ENCODE peak calls at places on chromosomes 11 and 22, in seven cellular contexts. J, G, E, A, U, W and Z are unnamed samples.
A peak's percentile ranks its signal among the peaks of the same experiment; 100 is the strongest.

GRCh38 chr11:57792060-57792541 is 30.5 kb downstream of the CTNND1 start:
- DNase-seq in U (peak; percentile 71), A (peak; percentile 80), G (no peak), E (no peak), W (peak; percentile 68), J (no peak), Z (peak; percentile 92)

GRCh38 chr22:45587638-45588481 is 83.8 kb upstream of the ATXN10 start:
- DNase-seq in J (peak; percentile 40), U (no peak), E (no peak), G (no peak), W (no peak), A (no peak), Z (no peak)

GRCh38 chr11:84163115-84163514 is 876.9 kb upstream of the CCDC90B start:
- DNase-seq in U (no peak), E (no peak), A (no peak), W (no peak), G (no peak), J (no peak), Z (no peak)

GRCh38 chr11:111465400-111465799 is 46.8 kb downstream of the BTG4 start:
- DNase-seq in J (no peak), A (no peak), U (no peak), G (no peak), W (no peak), E (no peak), Z (no peak)

GRCh38 chr11:57316017-57316416 is 8.7 kb downstream of the TNKS1BP1 start:
- DNase-seq in A (no peak), J (no peak), E (peak; percentile 47), U (no peak), G (no peak), W (no peak), Z (no peak)

GRCh38 chr11:59199546-59200420 is 12.9 kb downstream of the MPEG1 start:
- DNase-seq in G (no peak), E (no peak), J (no peak), W (no peak), U (no peak), A (no peak), Z (no peak)

GRCh38 chr11:95512682-95513081 is 276.9 kb downstream of the FAM76B start:
- DNase-seq in A (peak; percentile 89), E (peak; percentile 27), J (peak; percentile 77), G (peak; percentile 63), U (peak; percentile 69), W (no peak), Z (peak; percentile 90)

GRCh38 chr11:116851631-116852030 is 14.2 kb upstream of the APOA1 start:
- DNase-seq in U (no peak), W (no peak), A (no peak), J (no peak), G (no peak), E (no peak), Z (no peak)

GRCh38 chr11:12853325-12853651 is 155.8 kb upstream of the RASSF10 start:
- DNase-seq in E (no peak), G (no peak), U (no peak), J (no peak), A (no peak), W (no peak), Z (no peak)

GRCh38 chr11:12854297-12854661 is 154.8 kb upstream of the RASSF10 start:
- DNase-seq in G (no peak), E (no peak), W (no peak), J (no peak), A (no peak), U (no peak), Z (no peak)

GRCh38 chr11:12856338-12856737 is 152.8 kb upstream of the RASSF10 start:
- DNase-seq in U (no peak), G (no peak), E (no peak), W (no peak), A (no peak), J (no peak), Z (no peak)

GRCh38 chr11:12854829-12855228 is 154.3 kb upstream of the RASSF10 start:
- DNase-seq in A (no peak), E (no peak), J (peak; percentile 57), U (no peak), W (no peak), G (no peak), Z (no peak)

DNA sequence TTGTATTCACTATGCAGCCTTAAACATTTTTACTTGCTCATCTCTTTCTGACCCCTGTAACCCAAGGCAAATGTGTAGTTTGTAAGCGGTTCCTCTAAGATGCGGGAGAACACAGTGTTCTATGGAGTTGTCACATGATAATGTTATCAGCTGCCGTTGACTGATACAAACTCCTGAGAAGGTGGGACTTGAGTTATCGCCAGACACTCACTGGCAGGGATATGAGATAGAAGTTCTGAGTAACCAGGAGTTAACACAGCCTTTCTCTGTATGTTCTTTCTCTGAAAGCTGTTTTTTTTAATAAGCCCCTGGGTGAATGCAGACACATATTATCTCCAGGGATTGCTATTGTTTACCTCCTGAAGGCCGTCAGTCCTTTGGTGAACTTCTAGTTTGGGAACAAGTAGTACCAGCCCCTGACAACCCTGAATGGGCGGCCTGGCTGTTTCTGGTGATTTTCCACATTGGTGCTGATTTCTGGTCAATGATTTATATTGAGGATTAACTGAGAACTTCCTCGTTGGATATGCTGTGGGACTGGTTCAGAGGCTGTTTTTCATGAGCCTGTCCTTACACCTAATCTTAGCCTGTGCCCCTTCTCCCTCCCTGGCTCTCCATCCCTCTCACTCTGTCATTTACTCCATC is 155.3 kb upstream of the RASSF10 start:
- DNase-seq in U (peak; percentile 41), J (peak; percentile 29), W (peak; percentile 71), E (peak; percentile 74), G (no peak), A (no peak), Z (no peak)
- TF ChIP-seq EP300 in U (peak; percentile 60), J (no peak), W (peak; percentile 61), E (peak; percentile 95), G (no peak), A (no peak), Z (no peak)

GRCh38 chr22:22893891-22894739 is 6.5 kb downstream of the IGLL5 start:
- DNase-seq in W (no peak), U (no peak), G (no peak), E (peak; percentile 65), J (no peak), A (peak; percentile 47), Z (no peak)

GRCh38 chr22:22893077-22893805 is 5.6 kb downstream of the IGLL5 start:
- DNase-seq in J (no peak), W (no peak), U (no peak), G (no peak), E (peak; percentile 70), A (peak; percentile 24), Z (no peak)

GRCh38 chr22:22896601-22897000 is 9.0 kb downstream of the IGLL5 start:
- DNase-seq in A (peak; percentile 18), W (no peak), E (peak; percentile 58), G (no peak), U (no peak), J (no peak), Z (no peak)

GRCh38 chr22:22895776-22896445 is 8.3 kb downstream of the IGLL5 start:
- DNase-seq in E (peak; percentile 57), W (no peak), U (no peak), G (no peak), A (peak; percentile 36), J (no peak), Z (no peak)

DNA sequence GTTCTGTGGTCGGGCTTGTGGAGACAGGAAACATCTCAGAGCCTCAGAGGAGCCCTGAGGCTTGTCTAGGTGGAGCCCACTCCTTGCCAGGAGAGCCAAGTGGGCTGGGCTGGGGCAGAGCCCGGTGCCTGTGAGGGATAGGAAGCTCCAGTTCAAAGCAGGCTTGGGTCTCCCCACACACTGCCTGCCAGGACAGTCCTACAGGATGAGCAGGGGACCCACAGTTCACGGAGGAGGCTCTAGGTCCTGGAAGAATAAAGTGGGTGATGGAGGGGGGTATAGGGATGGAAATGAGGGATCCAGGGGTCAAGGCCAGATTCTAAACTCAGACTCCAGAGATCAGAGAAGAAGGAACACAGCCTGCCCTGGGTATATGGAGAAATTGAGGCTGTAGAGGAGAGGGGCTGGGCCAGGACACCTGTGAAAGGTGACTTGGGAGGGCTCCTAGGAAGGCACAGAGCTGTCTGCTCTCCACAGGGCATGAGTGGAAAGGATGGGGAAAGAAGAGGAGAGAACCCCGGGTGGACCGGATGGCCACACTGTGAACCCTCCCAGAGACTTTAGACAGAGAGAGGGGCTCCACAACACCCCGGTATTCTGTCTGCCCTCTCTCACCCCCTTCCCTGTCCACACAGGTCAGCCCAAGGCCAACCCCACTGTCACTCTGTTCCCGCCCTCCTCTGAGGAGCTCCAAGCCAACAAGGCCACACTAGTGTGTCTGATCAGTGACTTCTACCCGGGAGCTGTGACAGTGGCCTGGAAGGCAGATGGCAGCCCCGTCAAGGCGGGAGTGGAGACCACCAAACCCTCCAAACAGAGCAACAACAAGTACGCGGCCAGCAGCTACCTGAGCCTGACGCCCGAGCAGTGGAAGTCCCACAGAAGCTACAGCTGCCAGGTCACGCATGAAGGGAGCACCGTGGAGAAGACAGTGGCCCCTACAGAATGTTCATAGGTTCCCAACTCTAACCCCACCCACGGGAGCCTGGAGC is 7.4 kb downstream of the IGLL5 start:
- DNase-seq in A (peak; percentile 28), E (peak; percentile 56), G (no peak), W (no peak), J (no peak), U (no peak), Z (no peak)
- H3K4me3 ChIP-seq in A (no peak overlapping the region), E (no peak overlapping the region), G (no peak overlapping the region), W (no peak overlapping the region), J (no peak overlapping the region), U (no peak overlapping the region), Z (no peak overlapping the region)

DNA sequence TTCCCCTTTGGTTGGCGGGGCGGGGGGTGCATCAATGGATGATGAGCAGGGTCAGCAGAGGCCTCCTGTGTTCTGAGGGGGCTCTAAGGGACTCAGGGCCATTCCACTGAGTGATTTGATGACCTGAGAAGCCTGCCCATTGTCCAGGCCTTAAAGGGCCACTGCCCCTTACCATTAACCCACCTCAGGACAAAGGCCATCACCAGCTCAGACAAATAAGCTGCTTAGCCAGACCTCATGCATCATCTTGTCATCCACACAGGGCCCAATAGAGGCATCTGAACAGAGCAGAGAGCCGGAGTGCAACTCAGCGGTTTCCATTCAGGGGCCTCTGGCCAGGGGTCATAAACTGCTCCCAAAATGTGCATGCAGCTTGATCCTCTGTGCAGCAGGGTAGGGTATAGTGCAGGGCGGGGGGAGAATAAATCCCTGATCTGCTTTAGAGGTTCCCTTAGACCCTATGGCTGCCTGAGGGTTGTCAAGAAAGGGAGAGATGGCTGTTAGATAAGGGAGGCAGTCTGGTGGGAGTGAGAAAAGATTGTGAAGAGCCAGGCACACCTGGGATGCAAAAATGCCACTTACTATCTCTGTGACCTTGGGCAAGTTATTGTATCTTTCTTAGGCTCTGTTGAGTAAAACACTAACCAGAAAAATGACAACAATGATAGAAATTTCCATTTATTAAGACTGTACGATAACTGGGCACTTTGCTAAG is 375.5 kb upstream of the NARS2 start:
- DNase-seq in E (no peak), A (no peak), U (no peak), J (no peak), G (no peak), W (no peak), Z (no peak)
- TF ChIP-seq POLR2A in E (no peak), A (no peak), U (no peak), J (no peak), G (no peak), W (no peak), Z (no peak)

DNA sequence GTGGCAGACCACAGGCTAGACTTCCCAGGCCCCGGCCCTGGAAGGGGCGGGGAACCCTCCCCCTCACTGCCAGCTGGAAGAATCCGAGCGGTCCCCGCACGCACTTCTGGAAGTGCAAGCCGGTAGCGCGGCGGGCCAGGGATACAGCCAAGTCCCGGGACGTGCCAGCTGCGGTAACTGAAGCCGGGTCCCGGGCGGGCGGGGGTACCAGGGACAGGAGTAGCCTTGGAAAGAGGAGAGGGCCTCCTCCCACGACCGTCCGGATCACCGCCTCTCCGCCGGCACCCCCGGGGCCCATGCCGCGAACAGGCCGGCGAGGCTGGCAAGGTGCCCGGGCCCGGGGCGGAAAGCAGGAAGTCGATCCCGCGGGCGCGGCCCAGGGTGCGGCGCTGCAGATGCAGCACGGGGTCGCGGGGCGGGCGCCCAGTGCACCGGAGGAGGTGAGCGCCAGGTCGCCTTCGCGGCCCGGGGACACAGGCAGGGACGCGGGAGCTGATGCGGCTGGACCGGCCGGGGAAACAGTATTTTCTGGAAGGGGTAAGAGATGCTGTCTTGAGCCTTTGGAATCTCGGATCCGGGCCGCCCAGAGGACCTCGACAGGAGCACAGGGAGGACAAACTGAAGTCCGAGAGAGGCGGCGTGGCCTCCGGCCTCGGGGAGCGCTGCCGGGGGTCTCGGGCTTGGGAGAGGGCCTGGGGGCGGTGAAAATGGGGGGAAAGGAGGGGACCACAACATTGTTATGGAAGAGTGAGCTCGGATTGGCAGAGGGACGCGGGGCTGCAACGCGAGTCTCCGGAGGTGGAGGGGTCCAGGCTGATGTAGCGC is 756 bp upstream of the SLC35C1 start:
- DNase-seq in G (peak; percentile 87), A (peak; percentile 91), U (peak; percentile 62), E (no peak), W (peak; percentile 88), J (peak; percentile 72), Z (no peak)
- TF ChIP-seq EP300 in G (no peak), A (no peak), U (no peak), E (no peak), W (no peak), J (no peak), Z (no peak)